ENCODE peak calls at places on chromosomes 2 and 18, in four cellular contexts. D is WERI-Rb-1, S is astrocyte of the spinal cord, P is brain microvascular endothelial cell. A is an unnamed sample.

GRCh38 chr2:158115202-158115783 is 13.6 kb downstream of the UPP2 start:
- DNase-seq in S (no peak), P (no peak), D (no peak), A (no peak)

GRCh38 chr18:64171576-64171975 is 22.7 kb upstream of the LINC00305 start:
- DNase-seq in D (no peak), P (no peak), S (peak), A (peak)

GRCh38 chr2:175807031-175807873 is 194.8 kb downstream of the LNPK start:
- DNase-seq in D (no peak), P (no peak), S (no peak), A (peak)

GRCh38 chr2:55779459-55780421 is 86.1 kb upstream of the PNPT1 start:
- DNase-seq in S (peak), D (no peak), P (peak), A (peak)

GRCh38 chr2:147873859-147874483 is 29.1 kb downstream of the ACVR2A start:
- DNase-seq in D (no peak), P (no peak), S (no peak), A (no peak)

GRCh38 chr2:161796192-161796591 is 172.0 kb downstream of the SLC4A10 start:
- DNase-seq in D (no peak), P (no peak), S (no peak), A (peak)

GRCh38 chr2:61438670-61439069 is 32.2 kb downstream of the USP34 start:
- DNase-seq in P (no peak), S (no peak), D (no peak), A (no peak)

GRCh38 chr2:218607436-218608115 is at the start of gene PLCD4:
- DNase-seq in D (peak), P (peak), S (peak), A (peak)

GRCh38 chr2:173001664-173002604 is 73.7 kb upstream of the MAP3K20 start:
- DNase-seq in P (no peak), S (no peak), D (peak), A (no peak)

GRCh38 chr2:71467180-71467815 is 13.9 kb downstream of the DYSF start:
- DNase-seq in S (no peak), D (no peak), P (no peak), A (no peak)

GRCh38 chr2:231184319-231184718 is 14.1 kb upstream of the ARMC9 start:
- DNase-seq in P (no peak), S (no peak), D (no peak), A (no peak)

GRCh38 chr2:99861376-99861760 is 281.0 kb downstream of the AFF3 start:
- DNase-seq in P (no peak), D (no peak), S (peak), A (no peak)

GRCh38 chr2:162734866-162735265 is 103.7 kb downstream of the KCNH7 start:
- DNase-seq in P (no peak), S (no peak), D (no peak), A (no peak)

GRCh38 chr2:128032092-128032491 is 4.2 kb upstream of the SAP130 start:
- DNase-seq in D (no peak), S (no peak), P (no peak), A (no peak)

GRCh38 chr18:60984496-60984895 is 348.7 kb upstream of the CDH20 start:
- DNase-seq in D (no peak), P (peak), S (peak), A (peak)

GRCh38 chr2:106931742-106932335 is 45.9 kb upstream of the ST6GAL2 start:
- DNase-seq in D (no peak), P (peak), S (no peak), A (no peak)

GRCh38 chr2:222391866-222392265 is 32.5 kb upstream of the SGPP2 start:
- DNase-seq in D (no peak), P (no peak), S (no peak), A (no peak)

GRCh38 chr2:38720613-38721241 is 30.4 kb downstream of the SRSF7 start:
- DNase-seq in S (peak), D (peak), P (peak), A (peak)

GRCh38 chr2:226184540-226184939 is 615.1 kb downstream of the IRS1 start:
- DNase-seq in D (no peak), S (no peak), P (no peak), A (no peak)

GRCh38 chr18:77560334-77560970 is 310.8 kb downstream of the GALR1 start:
- DNase-seq in P (peak), D (no peak), S (peak), A (peak)

GRCh38 chr2:227630322-227630721 is 13.0 kb downstream of the SCYGR4 start:
- DNase-seq in D (no peak), P (no peak), S (no peak), A (no peak)

GRCh38 chr2:172357442-172357841 is 69.9 kb upstream of the ITGA6 start:
- DNase-seq in S (no peak), D (no peak), P (no peak), A (no peak)

GRCh38 chr2:176892818-176893217 is 319.8 kb upstream of the HNRNPA3 start:
- DNase-seq in D (no peak), P (no peak), S (no peak), A (no peak)

GRCh38 chr2:98757904-98758421 is 27.0 kb upstream of the MGAT4A start:
- DNase-seq in P (peak), S (peak), D (no peak), A (peak)

GRCh38 chr2:192957425-192957824 is 762.7 kb upstream of the TMEFF2 start:
- DNase-seq in D (no peak), P (no peak), S (no peak), A (no peak)

GRCh38 chr2:177212895-177213856 is 582 bp downstream of the HNRNPA3 start:
- DNase-seq in D (peak), S (peak), P (peak), A (peak)

GRCh38 chr18:50401888-50402287 is 27.0 kb downstream of the SKA1 start:
- DNase-seq in S (peak), D (no peak), P (no peak), A (peak)

GRCh38 chr2:97716695-97717617 is 3.6 kb downstream of the ZAP70 start:
- DNase-seq in P (no peak), S (no peak), D (no peak), A (no peak)

GRCh38 chr2:207122914-207123744 is 42.6 kb downstream of the KLF7 start:
- DNase-seq in S (no peak), D (no peak), P (no peak), A (no peak)

GRCh38 chr18:48941672-48942071 is 9.1 kb downstream of the SMAD7 start:
- DNase-seq in D (no peak), P (no peak), S (no peak), A (no peak)
- H3K4me3 ChIP-seq in D (no peak), P (peak), S (no peak), A (no peak)

DNA sequence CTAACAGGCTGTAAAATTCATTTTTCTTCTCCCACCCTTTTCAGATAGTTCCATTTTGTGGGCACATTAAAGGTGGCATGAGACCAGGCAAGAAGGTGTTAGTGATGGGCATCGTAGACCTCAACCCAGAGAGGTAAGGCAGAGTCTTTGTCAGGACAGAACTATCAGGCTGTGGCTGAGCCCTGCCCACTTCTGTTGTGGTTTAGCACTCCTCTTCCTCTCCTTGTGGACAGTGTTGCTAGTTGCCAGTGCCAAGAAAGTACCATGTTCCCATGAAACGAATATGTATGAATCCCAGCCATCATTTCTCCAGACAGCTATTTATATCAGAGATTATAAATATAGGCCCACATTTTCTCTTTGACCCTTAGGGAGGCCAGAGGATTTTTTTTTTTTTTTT is 1.6 kb downstream of the LGALSL start:
- DNase-seq in D (no peak), P (no peak), S (no peak), A (no peak)
- H3K4me3 ChIP-seq in D (no peak), P (no peak), S (no peak), A (no peak)

GRCh38 chr18:46211816-46212215 is 107.6 kb downstream of the HAUS1 start:
- DNase-seq in S (peak), P (no peak), D (no peak), A (peak)

GRCh38 chr18:46214435-46214834 is 110.2 kb downstream of the HAUS1 start:
- DNase-seq in P (no peak), D (no peak), S (no peak), A (no peak)

GRCh38 chr18:46213295-46213694 is 109.1 kb downstream of the HAUS1 start:
- DNase-seq in S (no peak), D (no peak), P (no peak), A (peak)

GRCh38 chr18:46215902-46216723 is 111.9 kb downstream of the HAUS1 start:
- DNase-seq in S (no peak), D (no peak), P (no peak), A (no peak)

GRCh38 chr18:46212398-46212797 is 108.2 kb downstream of the HAUS1 start:
- DNase-seq in P (no peak), S (no peak), D (no peak), A (no peak)
- H3K4me3 ChIP-seq in P (no peak), S (no peak), D (no peak), A (no peak)

GRCh38 chr2:215845839-215846586 is 167.3 kb downstream of the MREG start:
- DNase-seq in D (no peak), P (no peak), S (no peak), A (no peak)
- H3K4me3 ChIP-seq in D (no peak), P (no peak), S (no peak), A (no peak)